ENCODE peak calls at places on chromosomes 4 and X, in five cellular contexts. One of them, this sample, is unnamed.

GRCh38 chrX:41913476-41913875 is 9.9 kb downstream of the CASK start:
- DNase-seq in A549: no peak
- DNase-seq in testis: no peak
- DNase-seq in CD8-positive, alpha-beta memory T cell: no peak
- DNase-seq in naive thymus-derived CD4-positive, alpha-beta T cell: no peak
- DNase-seq in this sample: no peak

GRCh38 chr4:98657531-98658286 is 702 bp downstream of the TSPAN5 start:
- DNase-seq in A549: peak; percentile 48
- DNase-seq in testis: peak; percentile 85
- DNase-seq in CD8-positive, alpha-beta memory T cell: peak; percentile 53
- DNase-seq in naive thymus-derived CD4-positive, alpha-beta T cell: no peak
- DNase-seq in this sample: no peak

GRCh38 chrX:19708683-19709082 is 178.7 kb downstream of the SH3KBP1 start:
- DNase-seq in A549: no peak
- DNase-seq in testis: no peak
- DNase-seq in CD8-positive, alpha-beta memory T cell: no peak
- DNase-seq in naive thymus-derived CD4-positive, alpha-beta T cell: no peak
- DNase-seq in this sample: no peak

GRCh38 chr4:169774466-169775445 is 17.0 kb upstream of the HPF1 start:
- DNase-seq in A549: no peak
- DNase-seq in testis: peak; percentile 47
- DNase-seq in CD8-positive, alpha-beta memory T cell: peak; percentile 51
- DNase-seq in naive thymus-derived CD4-positive, alpha-beta T cell: peak; percentile 15
- DNase-seq in this sample: no peak

GRCh38 chrX:92232182-92232581 is 453.0 kb downstream of the PCDH11X start:
- DNase-seq in A549: peak; percentile 4
- DNase-seq in testis: no peak
- DNase-seq in CD8-positive, alpha-beta memory T cell: no peak
- DNase-seq in naive thymus-derived CD4-positive, alpha-beta T cell: no peak
- DNase-seq in this sample: no peak

GRCh38 chr4:40190880-40191815 is 5.7 kb upstream of the RHOH start:
- DNase-seq in A549: peak; percentile 84
- DNase-seq in testis: no peak
- DNase-seq in CD8-positive, alpha-beta memory T cell: peak; percentile 53
- DNase-seq in naive thymus-derived CD4-positive, alpha-beta T cell: no peak
- DNase-seq in this sample: no peak

GRCh38 chr4:133150643-133151300 is 1.7 kb downstream of the PCDH10 start:
- DNase-seq in A549: peak; percentile 14
- DNase-seq in testis: no peak
- DNase-seq in CD8-positive, alpha-beta memory T cell: no peak
- DNase-seq in naive thymus-derived CD4-positive, alpha-beta T cell: no peak
- DNase-seq in this sample: no peak

GRCh38 chr4:40199999-40200880 is 3.4 kb downstream of the RHOH start:
- DNase-seq in A549: no peak
- DNase-seq in testis: no peak
- DNase-seq in CD8-positive, alpha-beta memory T cell: peak; percentile 81
- DNase-seq in naive thymus-derived CD4-positive, alpha-beta T cell: peak; percentile 51
- DNase-seq in this sample: no peak

GRCh38 chr4:112453321-112453720 is 62.7 kb downstream of the NEUROG2 start:
- DNase-seq in A549: no peak
- DNase-seq in testis: no peak
- DNase-seq in CD8-positive, alpha-beta memory T cell: no peak
- DNase-seq in naive thymus-derived CD4-positive, alpha-beta T cell: no peak
- DNase-seq in this sample: no peak

GRCh38 chr4:17492058-17492741 is 19.7 kb downstream of the QDPR start:
- DNase-seq in A549: no peak
- DNase-seq in testis: no peak
- DNase-seq in CD8-positive, alpha-beta memory T cell: no peak
- DNase-seq in naive thymus-derived CD4-positive, alpha-beta T cell: no peak
- DNase-seq in this sample: no peak

GRCh38 chrX:2371026-2371778 is 129.6 kb downstream of the DHRSX start:
- DNase-seq in A549: no peak
- DNase-seq in testis: no peak
- DNase-seq in CD8-positive, alpha-beta memory T cell: no peak
- DNase-seq in naive thymus-derived CD4-positive, alpha-beta T cell: no peak
- DNase-seq in this sample: no peak

GRCh38 chrX:129359269-129359668 is 164.0 kb downstream of the SMARCA1 start:
- DNase-seq in A549: no peak
- DNase-seq in testis: no peak
- DNase-seq in CD8-positive, alpha-beta memory T cell: no peak
- DNase-seq in naive thymus-derived CD4-positive, alpha-beta T cell: no peak
- DNase-seq in this sample: no peak

GRCh38 chrX:133402042-133402453 is 13.2 kb downstream of the GPC4 start:
- DNase-seq in A549: no peak
- DNase-seq in testis: no peak
- DNase-seq in CD8-positive, alpha-beta memory T cell: no peak
- DNase-seq in naive thymus-derived CD4-positive, alpha-beta T cell: no peak
- DNase-seq in this sample: no peak

GRCh38 chrX:38726596-38726995 is 74.7 kb upstream of the MID1IP1 start:
- DNase-seq in A549: no peak
- DNase-seq in testis: no peak
- DNase-seq in CD8-positive, alpha-beta memory T cell: no peak
- DNase-seq in naive thymus-derived CD4-positive, alpha-beta T cell: no peak
- DNase-seq in this sample: no peak

GRCh38 chr4:67779631-67780030 is 25.4 kb upstream of the GNRHR start:
- DNase-seq in A549: no peak
- DNase-seq in testis: no peak
- DNase-seq in CD8-positive, alpha-beta memory T cell: no peak
- DNase-seq in naive thymus-derived CD4-positive, alpha-beta T cell: no peak
- DNase-seq in this sample: no peak

GRCh38 chr4:133149932-133150642 is 993 bp downstream of the PCDH10 start:
- DNase-seq in A549: no peak
- DNase-seq in testis: no peak
- DNase-seq in CD8-positive, alpha-beta memory T cell: no peak
- DNase-seq in naive thymus-derived CD4-positive, alpha-beta T cell: no peak
- DNase-seq in this sample: no peak

GRCh38 chr4:105951198-105951597 is 55.9 kb downstream of the NPNT start:
- DNase-seq in A549: no peak
- DNase-seq in testis: no peak
- DNase-seq in CD8-positive, alpha-beta memory T cell: no peak
- DNase-seq in naive thymus-derived CD4-positive, alpha-beta T cell: no peak
- DNase-seq in this sample: no peak

GRCh38 chrX:115410731-115411435 is 121.4 kb downstream of the LUZP4 start:
- DNase-seq in A549: no peak
- DNase-seq in testis: no peak
- DNase-seq in CD8-positive, alpha-beta memory T cell: no peak
- DNase-seq in naive thymus-derived CD4-positive, alpha-beta T cell: no peak
- DNase-seq in this sample: no peak

GRCh38 chr4:76704133-76704881 is 193.6 kb downstream of the SOWAHB start:
- DNase-seq in A549: peak; percentile 91
- DNase-seq in testis: no peak
- DNase-seq in CD8-positive, alpha-beta memory T cell: no peak
- DNase-seq in naive thymus-derived CD4-positive, alpha-beta T cell: no peak
- DNase-seq in this sample: no peak

GRCh38 chrX:145910017-145910416 is 92.4 kb downstream of the SLITRK2 start:
- DNase-seq in A549: no peak
- DNase-seq in testis: no peak
- DNase-seq in CD8-positive, alpha-beta memory T cell: no peak
- DNase-seq in naive thymus-derived CD4-positive, alpha-beta T cell: no peak
- DNase-seq in this sample: no peak

GRCh38 chr4:110663738-110664444 is 41.0 kb upstream of the PITX2 start:
- DNase-seq in A549: peak; percentile 4
- DNase-seq in testis: no peak
- DNase-seq in CD8-positive, alpha-beta memory T cell: no peak
- DNase-seq in naive thymus-derived CD4-positive, alpha-beta T cell: no peak
- DNase-seq in this sample: no peak

GRCh38 chrX:78957049-78957767 is 12.0 kb downstream of the P2RY10 start:
- DNase-seq in A549: no peak
- DNase-seq in testis: no peak
- DNase-seq in CD8-positive, alpha-beta memory T cell: no peak
- DNase-seq in naive thymus-derived CD4-positive, alpha-beta T cell: no peak
- DNase-seq in this sample: no peak
- H3K27ac ChIP-seq in A549: no peak overlapping the region
- H3K27ac ChIP-seq in testis: no peak overlapping the region
- H3K27ac ChIP-seq in CD8-positive, alpha-beta memory T cell: no peak overlapping the region
- H3K27ac ChIP-seq in naive thymus-derived CD4-positive, alpha-beta T cell: peak overlapping the region; percentile 51
- H3K27ac ChIP-seq in this sample: no peak overlapping the region

GRCh38 chrX:10570601-10571000 is 49.8 kb downstream of the MID1 start:
- DNase-seq in A549: no peak
- DNase-seq in testis: no peak
- DNase-seq in CD8-positive, alpha-beta memory T cell: no peak
- DNase-seq in naive thymus-derived CD4-positive, alpha-beta T cell: no peak
- DNase-seq in this sample: no peak
- H3K27ac ChIP-seq in A549: peak overlapping the region; percentile 97
- H3K27ac ChIP-seq in testis: no peak overlapping the region
- H3K27ac ChIP-seq in CD8-positive, alpha-beta memory T cell: no peak overlapping the region
- H3K27ac ChIP-seq in naive thymus-derived CD4-positive, alpha-beta T cell: no peak overlapping the region
- H3K27ac ChIP-seq in this sample: no peak overlapping the region

GRCh38 chrX:6384391-6384790 is 150.5 kb downstream of the VCX3A start:
- DNase-seq in A549: no peak
- DNase-seq in testis: no peak
- DNase-seq in CD8-positive, alpha-beta memory T cell: no peak
- DNase-seq in naive thymus-derived CD4-positive, alpha-beta T cell: no peak
- DNase-seq in this sample: no peak
- H3K27ac ChIP-seq in A549: no peak overlapping the region
- H3K27ac ChIP-seq in testis: no peak overlapping the region
- H3K27ac ChIP-seq in CD8-positive, alpha-beta memory T cell: no peak overlapping the region
- H3K27ac ChIP-seq in naive thymus-derived CD4-positive, alpha-beta T cell: no peak overlapping the region
- H3K27ac ChIP-seq in this sample: no peak overlapping the region

GRCh38 chr4:163566257-163566656 is 71.8 kb downstream of the TMA16 start:
- DNase-seq in A549: no peak
- DNase-seq in testis: no peak
- DNase-seq in CD8-positive, alpha-beta memory T cell: no peak
- DNase-seq in naive thymus-derived CD4-positive, alpha-beta T cell: no peak
- DNase-seq in this sample: no peak
- H3K27ac ChIP-seq in A549: no peak overlapping the region
- H3K27ac ChIP-seq in testis: no peak overlapping the region
- H3K27ac ChIP-seq in CD8-positive, alpha-beta memory T cell: no peak overlapping the region
- H3K27ac ChIP-seq in naive thymus-derived CD4-positive, alpha-beta T cell: no peak overlapping the region
- H3K27ac ChIP-seq in this sample: no peak overlapping the region

GRCh38 chr4:151313306-151314028 is 11.9 kb downstream of the SH3D19 start:
- DNase-seq in A549: no peak
- DNase-seq in testis: no peak
- DNase-seq in CD8-positive, alpha-beta memory T cell: no peak
- DNase-seq in naive thymus-derived CD4-positive, alpha-beta T cell: no peak
- DNase-seq in this sample: no peak
- H3K27ac ChIP-seq in A549: no peak overlapping the region
- H3K27ac ChIP-seq in testis: no peak overlapping the region
- H3K27ac ChIP-seq in CD8-positive, alpha-beta memory T cell: no peak overlapping the region
- H3K27ac ChIP-seq in naive thymus-derived CD4-positive, alpha-beta T cell: no peak overlapping the region
- H3K27ac ChIP-seq in this sample: no peak overlapping the region

DNA sequence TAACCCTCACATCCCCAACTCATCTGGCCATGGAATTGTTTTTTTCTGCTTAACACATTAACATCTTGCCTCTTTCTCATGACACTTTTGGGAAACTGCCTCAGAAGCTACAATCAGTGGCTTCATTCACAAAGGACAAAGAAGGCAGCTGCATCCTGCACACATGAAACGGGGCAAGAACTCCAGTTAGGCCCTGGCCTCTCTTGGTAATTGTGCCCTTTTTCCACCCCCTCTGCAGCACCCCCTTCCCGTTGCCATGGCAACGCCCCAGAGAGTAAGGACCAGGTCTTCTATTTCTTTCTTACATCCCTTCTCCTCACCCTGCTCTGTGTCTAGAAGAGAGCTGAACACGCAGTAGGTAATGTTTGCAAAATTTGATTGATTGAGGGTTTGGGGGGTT is 103.5 kb downstream of the PDGFRA start:
- DNase-seq in A549: no peak
- DNase-seq in testis: no peak
- DNase-seq in CD8-positive, alpha-beta memory T cell: no peak
- DNase-seq in naive thymus-derived CD4-positive, alpha-beta T cell: no peak
- DNase-seq in this sample: no peak
- H3K27ac ChIP-seq in A549: no peak overlapping the region
- H3K27ac ChIP-seq in testis: no peak overlapping the region
- H3K27ac ChIP-seq in CD8-positive, alpha-beta memory T cell: no peak overlapping the region
- H3K27ac ChIP-seq in naive thymus-derived CD4-positive, alpha-beta T cell: no peak overlapping the region
- H3K27ac ChIP-seq in this sample: no peak overlapping the region

GRCh38 chr4:113537183-113537977 is 224.2 kb downstream of the CAMK2D start:
- DNase-seq in A549: no peak
- DNase-seq in testis: no peak
- DNase-seq in CD8-positive, alpha-beta memory T cell: no peak
- DNase-seq in naive thymus-derived CD4-positive, alpha-beta T cell: no peak
- DNase-seq in this sample: no peak

GRCh38 chr4:113539408-113539807 is 222.1 kb downstream of the CAMK2D start:
- DNase-seq in A549: no peak
- DNase-seq in testis: no peak
- DNase-seq in CD8-positive, alpha-beta memory T cell: no peak
- DNase-seq in naive thymus-derived CD4-positive, alpha-beta T cell: no peak
- DNase-seq in this sample: no peak

GRCh38 chr4:113541933-113542332 is 219.6 kb downstream of the CAMK2D start:
- DNase-seq in A549: no peak
- DNase-seq in testis: no peak
- DNase-seq in CD8-positive, alpha-beta memory T cell: no peak
- DNase-seq in naive thymus-derived CD4-positive, alpha-beta T cell: no peak
- DNase-seq in this sample: no peak

DNA sequence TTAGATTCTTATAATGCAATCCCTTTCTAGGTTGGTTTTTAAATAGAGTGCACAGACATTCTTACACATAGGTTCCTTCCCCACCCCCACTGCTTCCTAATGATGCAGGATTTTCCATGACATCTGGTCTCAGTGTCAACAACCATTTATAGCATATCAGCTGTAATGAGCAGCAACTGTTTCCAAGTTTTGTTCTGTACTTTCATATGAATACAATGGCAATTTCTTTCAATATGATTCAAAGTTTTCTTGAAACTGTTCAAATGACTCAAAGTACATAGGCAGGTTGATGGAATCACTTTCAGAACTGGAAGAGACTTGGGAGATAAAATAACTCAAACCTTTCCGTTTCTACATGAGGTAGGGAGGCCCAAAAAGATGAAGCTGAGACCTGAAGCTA is 220.7 kb downstream of the CAMK2D start:
- DNase-seq in A549: no peak
- DNase-seq in testis: no peak
- DNase-seq in CD8-positive, alpha-beta memory T cell: no peak
- DNase-seq in naive thymus-derived CD4-positive, alpha-beta T cell: no peak
- DNase-seq in this sample: no peak
- H3K27ac ChIP-seq in A549: no peak overlapping the region
- H3K27ac ChIP-seq in testis: no peak overlapping the region
- H3K27ac ChIP-seq in CD8-positive, alpha-beta memory T cell: no peak overlapping the region
- H3K27ac ChIP-seq in naive thymus-derived CD4-positive, alpha-beta T cell: no peak overlapping the region
- H3K27ac ChIP-seq in this sample: no peak overlapping the region